ENCODE peak calls at places on chromosomes 11 and 22, in seven cellular contexts. K, M, B, R, Q, N and E are unnamed samples.

GRCh38 chr11:65651589-65652510 is 10.9 kb downstream of the RELA start:
- DNase-seq in Q (peak; percentile 23), B (peak; percentile 40), M (peak; percentile 52), K (no peak), R (no peak), N (no peak), E (no peak)

GRCh38 chr11:70331901-70332300 is 61.4 kb downstream of the PPFIA1 start:
- DNase-seq in Q (no peak), N (no peak), M (no peak), R (no peak), B (no peak), K (no peak), E (no peak)

GRCh38 chr11:72609045-72609444 is 65.2 kb downstream of the PDE2A start:
- DNase-seq in R (no peak), K (no peak), Q (peak; percentile 62), M (peak; percentile 54), B (peak; percentile 18), N (no peak), E (no peak)

GRCh38 chr11:59839615-59840014 is 5.7 kb downstream of the CBLIF start:
- DNase-seq in Q (no peak), M (no peak), K (no peak), R (no peak), N (no peak), B (no peak), E (no peak)

GRCh38 chr22:49724030-49724892 is 103.4 kb downstream of the BRD1 start:
- DNase-seq in B (no peak), Q (no peak), M (no peak), N (no peak), K (no peak), R (no peak), E (no peak)

GRCh38 chr11:13335319-13335718 is 57.7 kb downstream of the BMAL1 start:
- DNase-seq in R (no peak), K (peak; percentile 26), N (no peak), B (peak; percentile 80), M (peak; percentile 80), Q (peak; percentile 84), E (peak; percentile 52)

GRCh38 chr11:62881579-62882427 is 1.1 kb downstream of the SLC3A2 start:
- DNase-seq in N (peak; percentile 89), M (peak; percentile 99), R (peak; percentile 69), B (peak; percentile 95), K (peak; percentile 83), Q (peak; percentile 95), E (peak; percentile 88)

GRCh38 chr11:134414772-134415765 is 3.0 kb upstream of the B3GAT1 start:
- DNase-seq in R (no peak), K (no peak), Q (no peak), N (no peak), M (no peak), B (no peak), E (no peak)

GRCh38 chr22:31442768-31443489 is 43.5 kb downstream of the DRG1 start:
- DNase-seq in K (no peak), N (no peak), B (no peak), Q (no peak), R (no peak), M (no peak), E (no peak)

GRCh38 chr11:108973402-108974119 is 308.7 kb downstream of the DDX10 start:
- DNase-seq in K (no peak), N (no peak), M (peak; percentile 91), R (no peak), B (peak; percentile 1), Q (peak; percentile 87), E (peak; percentile 62)